ENCODE peak calls at places on chromosomes 6 and 20, in nine cellular contexts. W, D, K, M, C, Q, E, X and V are unnamed samples.
A peak's percentile ranks its signal among the peaks of the same experiment; 100 is the strongest.

GRCh38 chr6:62528894-62529526 is 243.0 kb upstream of the KHDRBS2 start:
- DNase-seq in W (no peak), D (no peak), K (no peak), M (no peak), C (no peak), Q (no peak), E (no peak), X (no peak), V (no peak)

GRCh38 chr6:81861281-81861680 is 108.8 kb upstream of the TENT5A start:
- DNase-seq in W (no peak), D (no peak), K (no peak), M (no peak), C (no peak), Q (no peak), E (no peak), X (no peak), V (no peak)

GRCh38 chr6:143536461-143536865 is 24.9 kb upstream of the FUCA2 start:
- DNase-seq in W (no peak), D (peak; percentile 80), K (peak; percentile 14), M (peak; percentile 22), C (no peak), Q (peak; percentile 46), E (peak; percentile 40), X (no peak), V (peak; percentile 24)

GRCh38 chr6:362231-362923 is 29.2 kb upstream of the IRF4 start:
- DNase-seq in W (no peak), D (no peak), K (no peak), M (no peak), C (no peak), Q (no peak), E (no peak), X (no peak), V (no peak)

GRCh38 chr6:121809211-121809610 is 373.8 kb downstream of the GJA1 start:
- DNase-seq in W (no peak), D (no peak), K (no peak), M (no peak), C (no peak), Q (peak; percentile 56), E (no peak), X (no peak), V (no peak)

GRCh38 chr20:16381444-16381843 is 191.8 kb downstream of the KIF16B start:
- DNase-seq in W (no peak), D (no peak), K (no peak), M (no peak), C (no peak), Q (peak; percentile 8), E (no peak), X (no peak), V (no peak)

GRCh38 chr20:44800398-44801046 is 9.8 kb downstream of the RIMS4 start:
- DNase-seq in W (no peak), D (no peak), K (no peak), M (no peak), C (no peak), Q (no peak), E (no peak), X (no peak), V (no peak)

GRCh38 chr6:112061605-112062004 is 7.7 kb downstream of the CCN6 start:
- DNase-seq in W (no peak), D (peak; percentile 22), K (no peak), M (no peak), C (no peak), Q (no peak), E (no peak), X (no peak), V (no peak)

GRCh38 chr20:10670521-10671220 is 3.1 kb downstream of the JAG1 start:
- DNase-seq in W (no peak), D (peak; percentile 57), K (no peak), M (no peak), C (no peak), Q (no peak), E (no peak), X (no peak), V (no peak)

GRCh38 chr6:42428326-42429041 is 23.2 kb downstream of the TRERF1 start:
- DNase-seq in W (no peak), D (peak; percentile 22), K (no peak), M (no peak), C (no peak), Q (peak; percentile 43), E (no peak), X (peak; percentile 47), V (no peak)

GRCh38 chr20:61621381-61621780 is 369.3 kb downstream of the CDH4 start:
- DNase-seq in W (no peak), D (no peak), K (no peak), M (no peak), C (no peak), Q (no peak), E (no peak), X (no peak), V (no peak)

GRCh38 chr20:57909763-57910331 is 200.0 kb upstream of the PMEPA1 start:
- DNase-seq in W (no peak), D (no peak), K (no peak), M (no peak), C (no peak), Q (no peak), E (no peak), X (no peak), V (no peak)

GRCh38 chr6:3356056-3356823 is 97.5 kb downstream of the PSMG4 start:
- DNase-seq in W (peak; percentile 87), D (peak; percentile 82), K (peak; percentile 64), M (peak; percentile 51), C (peak; percentile 83), Q (peak; percentile 73), E (peak; percentile 75), X (peak; percentile 63), V (peak; percentile 86)